ENCODE peak calls at places on chromosomes 6 and 20, in seven cellular contexts. X is choroid plexus epithelial cell; N is mucosa of descending colon; U is cardiac fibroblast; A is tibial nerve; P is CD4-positive, alpha-beta T cell; H is stomach. E is an unnamed sample.

GRCh38 chr6:161242779-161243693 is 30.8 kb downstream of the AGPAT4 start:
- DNase-seq in A (no peak), P (no peak), X (no peak), H (no peak), U (no peak), N (no peak), E (no peak)

GRCh38 chr6:13724174-13724573 is 12.5 kb upstream of the RANBP9 start:
- DNase-seq in A (no peak), U (no peak), N (no peak), H (no peak), P (no peak), X (no peak), E (peak)

GRCh38 chr6:109891924-109892323 is 86.2 kb upstream of the GPR6 start:
- DNase-seq in P (no peak), H (no peak), N (peak), A (peak), U (no peak), X (no peak), E (no peak)

GRCh38 chr6:52877168-52877567 is 32.3 kb downstream of the GSTA3 start:
- DNase-seq in H (no peak), U (peak), N (no peak), X (peak), A (no peak), P (no peak), E (peak)

GRCh38 chr6:169452117-169452868 is 198.6 kb upstream of the THBS2 start:
- DNase-seq in A (peak), H (peak), N (peak), U (peak), P (no peak), X (peak), E (peak)

GRCh38 chr6:56370127-56370540 is 122.8 kb upstream of the COL21A1 start:
- DNase-seq in U (peak), A (peak), N (peak), X (peak), H (peak), P (no peak), E (peak)

GRCh38 chr6:8131265-8131897 is 29.0 kb upstream of the EEF1E1 start:
- DNase-seq in X (peak), H (peak), A (peak), U (peak), P (peak), N (peak), E (peak)

GRCh38 chr6:149563203-149563927 is 2.8 kb upstream of the GINM1 start:
- DNase-seq in H (no peak), U (peak), X (peak), A (no peak), N (no peak), P (no peak), E (peak)

GRCh38 chr20:48224531-48224930 is 439.2 kb upstream of the SULF2 start:
- DNase-seq in A (no peak), N (no peak), U (no peak), X (no peak), H (no peak), P (no peak), E (no peak)

GRCh38 chr20:11776687-11777086 is 141.0 kb upstream of the BTBD3 start:
- DNase-seq in A (no peak), P (no peak), X (no peak), H (no peak), U (no peak), N (no peak), E (peak)

GRCh38 chr6:144264270-144265060 is 20.7 kb upstream of the UTRN start:
- DNase-seq in N (no peak), P (no peak), U (peak), X (peak), A (no peak), H (no peak), E (peak)

GRCh38 chr6:3841711-3842565 is 7.2 kb upstream of the FAM50B start:
- DNase-seq in U (peak), H (no peak), P (no peak), N (no peak), A (no peak), X (peak), E (peak)

GRCh38 chr6:35491558-35492541 is 5.0 kb downstream of the TEAD3 start:
- DNase-seq in H (no peak), A (no peak), U (no peak), P (no peak), X (no peak), N (no peak), E (no peak)

GRCh38 chr6:136959471-136959891 is 37.4 kb downstream of the SLC35D3 start:
- DNase-seq in X (no peak), P (no peak), U (no peak), H (peak), N (peak), A (no peak), E (no peak)

GRCh38 chr20:43564455-43564854 is 5.6 kb downstream of the SGK2 start:
- DNase-seq in H (no peak), N (no peak), X (no peak), A (no peak), U (no peak), P (no peak), E (no peak)

GRCh38 chr6:18280084-18280483 is 15.8 kb upstream of the DEK start:
- DNase-seq in P (no peak), U (no peak), A (no peak), H (no peak), X (no peak), N (no peak), E (no peak)

GRCh38 chr6:122222761-122223160 is 176.7 kb upstream of the HSF2 start:
- DNase-seq in N (no peak), H (no peak), U (no peak), P (no peak), X (peak), A (no peak), E (no peak)

GRCh38 chr20:5807431-5807830 is 57.2 kb downstream of the SHLD1 start:
- DNase-seq in N (no peak), X (no peak), P (no peak), U (no peak), A (no peak), H (no peak), E (no peak)

GRCh38 chr20:5808901-5809300 is 58.7 kb downstream of the SHLD1 start:
- DNase-seq in A (no peak), H (no peak), P (no peak), N (no peak), U (no peak), X (no peak), E (no peak)

GRCh38 chr20:5809495-5809894 is 59.3 kb downstream of the SHLD1 start:
- DNase-seq in A (no peak), U (no peak), N (no peak), P (no peak), H (no peak), X (no peak), E (no peak)

GRCh38 chr20:5811746-5812145 is 61.5 kb downstream of the SHLD1 start:
- DNase-seq in N (no peak), P (no peak), X (no peak), U (no peak), A (no peak), H (no peak), E (no peak)

DNA sequence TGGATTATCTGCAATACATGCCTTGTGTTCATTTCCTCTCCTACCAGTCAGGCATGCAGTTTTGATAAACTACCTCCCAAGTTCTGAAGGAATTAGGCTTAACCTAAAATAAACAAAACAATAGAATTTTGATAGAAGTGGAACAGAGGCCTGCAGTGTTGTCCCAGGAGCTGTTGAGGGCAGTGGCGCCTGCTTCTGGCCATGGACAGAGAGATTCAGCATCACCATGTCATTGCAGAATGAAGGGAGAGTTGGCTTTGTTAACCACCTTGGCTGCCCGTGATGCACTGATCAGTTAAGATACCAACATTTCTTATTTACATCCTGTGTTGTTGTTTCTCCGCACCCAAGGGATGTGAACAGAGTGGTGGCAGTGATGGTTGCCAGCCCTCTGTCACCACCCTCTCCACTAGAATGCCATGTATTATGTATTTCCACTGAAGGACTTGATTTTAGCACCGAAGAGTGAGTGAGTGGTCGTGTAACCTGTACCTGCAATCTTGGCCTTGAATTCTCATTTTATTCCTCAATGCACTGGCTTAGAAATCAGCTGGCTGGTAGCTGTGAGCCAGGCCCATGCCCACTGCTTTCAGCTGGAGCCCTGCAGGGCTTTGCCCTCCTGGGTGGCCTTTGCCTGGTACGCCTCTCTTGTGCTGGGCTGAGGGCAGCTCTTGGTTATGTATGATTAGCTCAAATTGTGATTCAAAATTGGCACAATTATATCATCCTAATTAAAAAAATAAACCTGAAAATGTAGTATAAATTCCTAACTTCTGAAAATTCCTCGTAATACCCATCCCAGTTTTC is 56.5 kb downstream of the SHLD1 start:
- DNase-seq in P (no peak), U (no peak), H (no peak), X (no peak), A (no peak), N (no peak), E (no peak)
- TF ChIP-seq CTCF in P (no peak), U (peak), H (no peak), X (peak), A (no peak), N (no peak), E (peak)

DNA sequence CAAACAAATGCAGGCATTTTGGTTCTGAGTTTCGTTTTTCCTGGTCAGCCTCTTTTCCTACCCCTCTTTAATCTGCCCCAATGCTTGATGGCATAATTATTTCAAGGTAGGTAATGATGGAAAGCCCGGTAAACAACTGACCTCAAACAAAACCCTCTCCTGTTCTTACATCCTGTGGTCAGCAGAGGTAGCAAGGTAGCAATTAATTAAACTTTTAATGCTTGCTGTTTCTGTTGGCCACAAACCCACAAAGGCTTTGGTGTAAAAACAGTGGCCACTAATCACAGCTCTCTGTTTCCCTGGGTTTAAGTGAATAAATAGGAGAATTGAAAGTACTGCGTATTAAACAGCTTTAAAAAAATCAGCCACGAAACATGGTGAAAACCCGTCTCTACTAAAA is 261.5 kb upstream of the SOX4 start:
- DNase-seq in X (no peak), P (no peak), N (no peak), A (no peak), U (no peak), H (no peak), E (no peak)
- TF ChIP-seq CTCF in X (peak), P (no peak), N (no peak), A (no peak), U (no peak), H (no peak), E (no peak)

GRCh38 chr6:151375833-151376232 is 15.5 kb downstream of the ZBTB2 start:
- DNase-seq in P (no peak), X (no peak), A (no peak), H (no peak), N (no peak), U (no peak), E (no peak)

GRCh38 chr6:151372164-151372563 is 19.2 kb downstream of the ZBTB2 start:
- DNase-seq in X (no peak), N (no peak), A (no peak), U (no peak), P (no peak), H (no peak), E (no peak)

GRCh38 chr6:151365233-151365632 is 26.1 kb downstream of the ZBTB2 start:
- DNase-seq in N (no peak), P (no peak), X (no peak), H (no peak), U (no peak), A (no peak), E (no peak)

GRCh38 chr6:151374024-151374423 is 17.3 kb downstream of the ZBTB2 start:
- DNase-seq in A (no peak), P (no peak), H (no peak), X (peak), U (peak), N (no peak), E (no peak)

GRCh38 chr6:151370509-151371078 is 20.8 kb downstream of the ZBTB2 start:
- DNase-seq in N (no peak), H (no peak), A (no peak), X (peak), U (peak), P (no peak), E (peak)
- TF ChIP-seq CTCF in N (no peak), H (no peak), A (no peak), X (peak), U (peak), P (no peak), E (peak)

GRCh38 chr20:8449120-8449519 is 317.1 kb downstream of the PLCB1 start:
- DNase-seq in P (no peak), X (no peak), N (no peak), H (no peak), U (no peak), A (no peak), E (peak)

GRCh38 chr20:8457978-8458377 is 325.9 kb downstream of the PLCB1 start:
- DNase-seq in U (no peak), N (no peak), X (no peak), H (no peak), P (no peak), A (no peak), E (no peak)

GRCh38 chr20:8454137-8454712 is 322.2 kb downstream of the PLCB1 start:
- DNase-seq in X (peak), P (no peak), U (peak), A (no peak), H (no peak), N (no peak), E (peak)
- TF ChIP-seq CTCF in X (peak), P (no peak), U (peak), A (no peak), H (no peak), N (no peak), E (peak)

DNA sequence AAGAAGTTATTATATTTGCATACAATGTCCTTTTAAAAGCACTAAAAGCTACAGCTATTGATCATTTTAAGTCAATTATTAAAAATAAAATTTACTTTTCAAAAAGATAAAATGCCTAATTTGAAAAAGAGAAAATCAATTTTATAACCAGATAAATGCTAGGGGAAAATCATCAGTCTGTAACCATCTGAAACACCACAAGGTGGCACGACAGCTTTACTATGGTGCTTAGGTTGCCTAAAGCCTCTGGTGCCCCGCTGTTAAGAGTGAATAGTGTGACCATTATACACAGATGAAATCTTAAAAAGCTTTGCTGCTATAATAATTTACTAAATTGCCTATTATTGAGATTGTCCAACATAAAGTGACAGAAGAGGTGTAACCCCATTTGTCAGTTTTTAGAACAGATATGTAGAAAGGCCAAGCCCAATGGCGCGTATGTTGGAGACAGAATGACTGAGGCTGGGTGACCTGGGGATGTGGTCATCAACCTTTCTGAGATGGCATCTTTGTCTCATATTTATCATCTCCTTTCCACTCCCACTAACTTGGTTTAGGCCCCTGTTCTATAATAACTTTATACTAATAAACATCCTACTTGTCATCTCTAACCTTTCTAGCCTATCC is 100.8 kb downstream of the MOXD1 start:
- DNase-seq in X (peak), A (peak), P (no peak), U (peak), H (peak), N (peak), E (peak)
- TF ChIP-seq CTCF in X (peak), A (peak), P (no peak), U (peak), H (peak), N (no peak), E (peak)

GRCh38 chr20:57654998-57655811 is 35.0 kb upstream of the ZBP1 start:
- DNase-seq in X (no peak), N (no peak), H (peak), U (no peak), A (peak), P (no peak), E (no peak)
- TF ChIP-seq CTCF in X (no peak), N (no peak), H (no peak), U (no peak), A (no peak), P (no peak), E (no peak)